ENCODE peak calls at places on chromosomes 7 and 10, in eight cellular contexts. H, P, S, B, Q, D, N and R are unnamed samples.

GRCh38 chr7:95737828-95738505 is 34.4 kb upstream of the DYNC1I1 start:
- DNase-seq in D (no peak), N (no peak), S (no peak), H (no peak), Q (peak; percentile 53), P (no peak), B (no peak), R (no peak)

GRCh38 chr10:55024718-55025117 is 223.7 kb upstream of the PCDH15 start:
- DNase-seq in N (no peak), P (no peak), B (no peak), D (no peak), Q (peak; percentile 43), H (no peak), S (no peak), R (no peak)

GRCh38 chr10:44696496-44696895 is 214.6 kb upstream of the TMEM72 start:
- DNase-seq in D (peak; percentile 94), B (no peak), Q (no peak), N (no peak), S (peak; percentile 78), H (no peak), P (no peak), R (no peak)

GRCh38 chr10:34194259-34194658 is 620.8 kb downstream of the PARD3 start:
- DNase-seq in D (peak; percentile 78), H (no peak), B (no peak), S (peak; percentile 35), N (no peak), P (no peak), Q (no peak), R (no peak)

GRCh38 chr10:102384606-102385429 is 10.7 kb upstream of the NFKB2 start:
- DNase-seq in B (peak; percentile 40), Q (no peak), N (no peak), D (peak; percentile 87), S (peak; percentile 23), P (no peak), H (no peak), R (no peak)

GRCh38 chr7:132740176-132740575 is 163.9 kb upstream of the PLXNA4 start:
- DNase-seq in N (no peak), S (no peak), H (no peak), Q (no peak), D (no peak), B (no peak), P (no peak), R (no peak)

GRCh38 chr10:7606977-7607404 is 59.8 kb downstream of the ITIH5 start:
- DNase-seq in P (no peak), N (no peak), D (no peak), B (peak; percentile 66), H (no peak), S (no peak), Q (no peak), R (no peak)

GRCh38 chr7:157347217-157347904 is 10.6 kb downstream of the DNAJB6 start:
- DNase-seq in N (no peak), P (no peak), H (no peak), D (peak; percentile 67), S (peak; percentile 78), Q (no peak), B (peak; percentile 92), R (peak; percentile 35)

GRCh38 chr7:116554436-116554835 is 29.6 kb downstream of the CAV1 start:
- DNase-seq in S (no peak), D (peak; percentile 52), N (no peak), B (no peak), Q (no peak), P (no peak), H (no peak), R (no peak)

GRCh38 chr7:15507708-15508107 is 54.1 kb downstream of the AGMO start:
- DNase-seq in S (no peak), D (no peak), N (no peak), H (no peak), Q (no peak), P (no peak), B (no peak), R (no peak)

GRCh38 chr10:68561804-68562649 is 1.9 kb downstream of the TET1 start:
- DNase-seq in H (no peak), D (peak; percentile 67), N (no peak), S (no peak), P (no peak), Q (no peak), B (no peak), R (peak; percentile 40)

GRCh38 chr7:151135525-151135845 is 32.0 kb downstream of the GBX1 start:
- DNase-seq in H (no peak), P (no peak), Q (no peak), N (no peak), D (no peak), B (no peak), S (no peak), R (no peak)

GRCh38 chr10:133316732-133317131 is 8.0 kb downstream of the ZNF511 start:
- DNase-seq in B (no peak), D (no peak), N (no peak), Q (no peak), S (no peak), H (no peak), P (no peak), R (no peak)

GRCh38 chr10:124138195-124138882 is 44.9 kb upstream of the CHST15 start:
- DNase-seq in Q (no peak), H (no peak), B (no peak), D (peak; percentile 43), P (no peak), N (no peak), S (peak; percentile 24), R (no peak)

GRCh38 chr10:52744057-52744819 is 28.3 kb downstream of the MBL2 start:
- DNase-seq in N (no peak), H (no peak), S (no peak), D (no peak), B (peak; percentile 13), Q (no peak), P (no peak), R (no peak)

GRCh38 chr10:96334888-96335526 is 23.8 kb downstream of the OPALIN start:
- DNase-seq in D (peak; percentile 72), P (no peak), Q (peak; percentile 13), B (peak; percentile 53), N (no peak), H (peak; percentile 30), S (peak; percentile 46), R (peak; percentile 41)

GRCh38 chr7:79951415-79951814 is 183.2 kb upstream of the GNAI1 start:
- DNase-seq in N (no peak), S (no peak), B (no peak), P (no peak), D (no peak), H (no peak), Q (no peak), R (no peak)

GRCh38 chr7:2521952-2522591 is 2.5 kb downstream of the LFNG start:
- DNase-seq in P (peak; percentile 62), Q (no peak), D (peak; percentile 37), B (peak; percentile 55), S (peak; percentile 38), N (peak; percentile 35), H (no peak), R (no peak)

GRCh38 chr10:111211756-111212155 is 134.9 kb downstream of the ADRA2A start:
- DNase-seq in Q (no peak), N (no peak), P (no peak), D (no peak), H (no peak), B (no peak), S (peak; percentile 62), R (peak; percentile 32)

GRCh38 chr7:21702303-21702702 is 159.5 kb downstream of the DNAH11 start:
- DNase-seq in Q (no peak), D (no peak), H (no peak), P (no peak), S (no peak), N (no peak), B (no peak), R (no peak)

GRCh38 chr7:49443515-49443914 is 329.9 kb upstream of the VWC2 start:
- DNase-seq in B (no peak), P (no peak), H (no peak), N (no peak), S (no peak), D (no peak), Q (no peak), R (no peak)